ENCODE peak calls at places on chromosomes 13 and 19, in six cellular contexts. G, Q, B, O, M and Z are unnamed samples.

GRCh38 chr19:50417138-50417849 is 1.4 kb upstream of the SPIB start:
- DNase-seq in G (no peak), Q (no peak), B (no peak), O (no peak), M (no peak), Z (no peak)

GRCh38 chr19:58336820-58337219 is 10.0 kb downstream of the ZSCAN22 start:
- DNase-seq in G (no peak), Q (no peak), B (no peak), O (no peak), M (no peak), Z (no peak)

GRCh38 chr13:53201454-53202225 is 173.0 kb downstream of the OLFM4 start:
- DNase-seq in G (peak), Q (no peak), B (no peak), O (peak), M (no peak), Z (no peak)

GRCh38 chr19:40783711-40784110 is 5.7 kb downstream of the RAB4B start:
- DNase-seq in G (no peak), Q (no peak), B (no peak), O (no peak), M (no peak), Z (no peak)

GRCh38 chr19:53553159-53553558 is 15.2 kb downstream of the ZNF331 start:
- DNase-seq in G (no peak), Q (no peak), B (no peak), O (no peak), M (no peak), Z (no peak)

GRCh38 chr13:113005076-113005865 is 36.3 kb downstream of the MCF2L start:
- DNase-seq in G (no peak), Q (no peak), B (no peak), O (no peak), M (no peak), Z (no peak)

GRCh38 chr13:27194895-27195764 is 23.5 kb upstream of the USP12 start:
- DNase-seq in G (no peak), Q (no peak), B (no peak), O (no peak), M (no peak), Z (peak)

GRCh38 chr19:35410487-35410886 is 37.6 kb upstream of the FFAR2 start:
- DNase-seq in G (no peak), Q (no peak), B (no peak), O (no peak), M (no peak), Z (no peak)

GRCh38 chr13:112868308-112868707 is 100.7 kb upstream of the MCF2L start:
- DNase-seq in G (no peak), Q (no peak), B (no peak), O (no peak), M (no peak), Z (no peak)

GRCh38 chr13:78382946-78383542 is 220.3 kb downstream of the POU4F1 start:
- DNase-seq in G (no peak), Q (no peak), B (no peak), O (no peak), M (no peak), Z (no peak)

GRCh38 chr13:77563110-77563509 is 27.6 kb downstream of the SCEL start:
- DNase-seq in G (no peak), Q (no peak), B (no peak), O (no peak), M (no peak), Z (no peak)

GRCh38 chr19:44313231-44313630 is 8.4 kb upstream of the ZNF235 start:
- DNase-seq in G (no peak), Q (no peak), B (no peak), O (no peak), M (no peak), Z (no peak)

GRCh38 chr13:110535526-110535925 is 26.0 kb downstream of the RAB20 start:
- DNase-seq in G (no peak), Q (no peak), B (no peak), O (no peak), M (no peak), Z (no peak)

GRCh38 chr19:55519461-55520311 is 17.2 kb downstream of the SBK2 start:
- DNase-seq in G (no peak), Q (no peak), B (no peak), O (no peak), M (no peak), Z (peak)

GRCh38 chr19:55305491-55305890 is 19.6 kb downstream of the TMEM150B start:
- DNase-seq in G (no peak), Q (no peak), B (no peak), O (peak), M (peak), Z (no peak)

GRCh38 chr19:20667281-20667680 is 5.9 kb upstream of the ZNF626 start:
- DNase-seq in G (no peak), Q (no peak), B (no peak), O (no peak), M (no peak), Z (no peak)

GRCh38 chr13:93080587-93080986 is 146.0 kb upstream of the GPC6 start:
- DNase-seq in G (no peak), Q (no peak), B (no peak), O (peak), M (no peak), Z (no peak)

GRCh38 chr13:113845055-113845454 is 18.8 kb downstream of the GAS6 start:
- DNase-seq in G (no peak), Q (no peak), B (no peak), O (no peak), M (no peak), Z (no peak)

GRCh38 chr19:17302391-17303166 is 646 bp downstream of the ABHD8 start:
- DNase-seq in G (peak), Q (no peak), B (no peak), O (no peak), M (no peak), Z (no peak)

GRCh38 chr13:99855516-99855915 is 116.1 kb downstream of the ZIC5 start:
- DNase-seq in G (no peak), Q (no peak), B (no peak), O (no peak), M (no peak), Z (no peak)

GRCh38 chr19:46080561-46080960 is 39.8 kb upstream of the IGFL4 start:
- DNase-seq in G (no peak), Q (no peak), B (no peak), O (no peak), M (no peak), Z (peak)

GRCh38 chr19:862529-863304 is 3.3 kb downstream of the CFD start:
- DNase-seq in G (peak), Q (no peak), B (peak), O (no peak), M (peak), Z (no peak)

GRCh38 chr19:40614595-40615411 is 13.6 kb downstream of the LTBP4 start:
- DNase-seq in G (peak), Q (no peak), B (peak), O (no peak), M (peak), Z (peak)

GRCh38 chr19:18894254-18895037 is 1.5 kb downstream of the CERS1 start:
- DNase-seq in G (no peak), Q (no peak), B (no peak), O (peak), M (no peak), Z (no peak)